ENCODE peak calls at places on chromosomes 7 and 10, in nine cellular contexts. V, Y, C, X, T, B, O, R and K are unnamed samples.

GRCh38 chr10:124104011-124104627 is 10.7 kb upstream of the CHST15 start:
- DNase-seq in V (no peak), Y (no peak), C (no peak), X (no peak), T (no peak), B (no peak), O (no peak), R (no peak), K (no peak)

GRCh38 chr7:140877249-140877524 is 47.5 kb downstream of the BRAF start:
- DNase-seq in V (no peak), Y (no peak), C (no peak), X (no peak), T (no peak), B (no peak), O (no peak), R (no peak), K (no peak)

GRCh38 chr10:13790196-13790595 is 203.4 kb downstream of the PRPF18 start:
- DNase-seq in V (no peak), Y (no peak), C (no peak), X (no peak), T (no peak), B (no peak), O (no peak), R (no peak), K (no peak)

GRCh38 chr7:130492519-130493274 is 812 bp downstream of the MEST start:
- DNase-seq in V (no peak), Y (no peak), C (no peak), X (no peak), T (no peak), B (no peak), O (no peak), R (no peak), K (no peak)

GRCh38 chr10:111648046-111648445 is 535.5 kb downstream of the GPAM start:
- DNase-seq in V (no peak), Y (no peak), C (no peak), X (no peak), T (no peak), B (no peak), O (no peak), R (no peak), K (no peak)

GRCh38 chr7:98400538-98401427 is at the start of gene BAIAP2L1:
- DNase-seq in V (peak; percentile 99), Y (peak; percentile 76), C (peak; percentile 11), X (peak; percentile 95), T (peak; percentile 92), B (peak; percentile 76), O (peak; percentile 97), R (peak; percentile 95), K (peak; percentile 80)

GRCh38 chr10:103145046-103145445 is 48.0 kb downstream of the NT5C2 start:
- DNase-seq in V (no peak), Y (no peak), C (no peak), X (no peak), T (no peak), B (no peak), O (no peak), R (no peak), K (no peak)

GRCh38 chr10:3248526-3249255 is 76.1 kb upstream of the PITRM1 start:
- DNase-seq in V (no peak), Y (no peak), C (no peak), X (no peak), T (peak; percentile 68), B (no peak), O (no peak), R (no peak), K (no peak)

GRCh38 chr10:12194752-12195271 is 879 bp downstream of the NUDT5 start:
- DNase-seq in V (peak; percentile 17), Y (peak; percentile 38), C (no peak), X (peak; percentile 10), T (peak; percentile 1), B (peak; percentile 55), O (no peak), R (peak; percentile 34), K (peak; percentile 2)

GRCh38 chr10:129233351-129234148 is 233.5 kb upstream of the MGMT start:
- DNase-seq in V (no peak), Y (no peak), C (no peak), X (no peak), T (no peak), B (no peak), O (no peak), R (no peak), K (no peak)

GRCh38 chr7:27419581-27420177 is 177.1 kb downstream of the EVX1 start:
- DNase-seq in V (no peak), Y (no peak), C (no peak), X (no peak), T (peak; percentile 78), B (no peak), O (no peak), R (no peak), K (no peak)

GRCh38 chr10:49082767-49083166 is 32.6 kb downstream of the VSTM4 start:
- DNase-seq in V (no peak), Y (no peak), C (no peak), X (no peak), T (no peak), B (no peak), O (no peak), R (no peak), K (no peak)

GRCh38 chr7:121012170-121012874 is 23.8 kb downstream of the CPED1 start:
- DNase-seq in V (no peak), Y (no peak), C (no peak), X (no peak), T (no peak), B (no peak), O (no peak), R (no peak), K (no peak)

GRCh38 chr7:134798155-134798554 is 18.7 kb downstream of the CALD1 start:
- DNase-seq in V (no peak), Y (no peak), C (no peak), X (no peak), T (no peak), B (no peak), O (no peak), R (no peak), K (no peak)

GRCh38 chr10:29957887-29958330 is 101.5 kb downstream of the JCAD start:
- DNase-seq in V (no peak), Y (peak; percentile 44), C (no peak), X (no peak), T (no peak), B (no peak), O (no peak), R (peak; percentile 61), K (peak; percentile 5)

GRCh38 chr7:108104324-108104723 is 25.8 kb downstream of the LAMB4 start:
- DNase-seq in V (no peak), Y (peak; percentile 38), C (no peak), X (no peak), T (no peak), B (peak; percentile 30), O (no peak), R (no peak), K (no peak)

GRCh38 chr7:108114117-108114841 is 15.9 kb downstream of the LAMB4 start:
- DNase-seq in V (peak; percentile 25), Y (no peak), C (no peak), X (peak; percentile 52), T (peak; percentile 53), B (no peak), O (no peak), R (peak; percentile 53), K (no peak)

GRCh38 chr7:108112683-108113082 is 17.5 kb downstream of the LAMB4 start:
- DNase-seq in V (no peak), Y (no peak), C (no peak), X (no peak), T (no peak), B (no peak), O (no peak), R (no peak), K (no peak)

GRCh38 chr7:108108131-108108530 is 22.0 kb downstream of the LAMB4 start:
- DNase-seq in V (no peak), Y (no peak), C (no peak), X (no peak), T (no peak), B (no peak), O (no peak), R (no peak), K (no peak)

GRCh38 chr7:108109216-108109908 is 20.8 kb downstream of the LAMB4 start:
- DNase-seq in V (no peak), Y (no peak), C (no peak), X (peak; percentile 33), T (peak; percentile 39), B (no peak), O (peak; percentile 32), R (peak; percentile 22), K (no peak)
- TF ChIP-seq CTCF in V (no peak), Y (peak; percentile 61), C (peak; percentile 49), X (peak; percentile 63), T (peak; percentile 66), B (no peak), O (peak; percentile 59), R (peak; percentile 33), K (peak; percentile 50)

DNA sequence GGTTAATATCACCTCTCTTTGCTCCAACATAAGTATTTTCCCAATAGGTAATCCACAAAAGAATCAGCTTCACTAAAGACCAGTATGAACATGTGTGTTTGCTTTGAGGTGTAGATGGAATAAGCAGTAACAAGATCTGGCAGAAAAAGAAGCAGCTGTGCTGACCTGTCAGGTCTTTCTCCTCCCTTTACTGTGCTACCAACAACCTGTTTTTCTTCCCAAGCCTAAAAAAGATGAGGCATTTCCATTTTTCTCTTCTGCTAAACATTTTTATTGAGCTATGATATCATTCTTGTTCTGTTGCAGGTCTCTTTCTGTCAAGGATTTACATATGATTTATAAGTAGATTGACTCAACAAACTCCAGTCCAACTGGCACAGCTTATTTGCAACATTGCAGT is 315.2 kb upstream of the GLI3 start:
- DNase-seq in V (no peak), Y (no peak), C (no peak), X (no peak), T (no peak), B (no peak), O (no peak), R (no peak), K (no peak)
- TF ChIP-seq CTCF in V (no peak), Y (no peak), C (no peak), X (no peak), T (no peak), B (no peak), O (no peak), R (no peak), K (no peak)

DNA sequence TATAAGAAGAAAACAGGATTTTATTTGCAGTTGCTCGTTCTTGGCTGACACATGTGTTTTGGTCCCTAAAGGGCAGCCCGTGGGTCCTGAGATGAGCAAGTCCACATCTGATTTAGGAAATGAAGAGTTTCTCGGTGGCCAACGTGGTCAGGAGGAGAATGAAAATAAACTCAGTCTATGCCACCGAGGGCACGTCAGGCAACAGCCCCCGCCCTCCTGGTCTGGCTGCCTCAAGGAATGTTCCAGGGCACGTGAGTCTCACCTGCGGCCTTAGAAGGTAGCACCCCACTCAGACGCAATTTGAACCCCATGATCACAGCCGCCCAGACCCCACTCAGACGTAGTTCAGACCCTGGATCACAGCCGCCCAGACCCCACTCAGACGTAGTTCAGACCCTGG is 197.2 kb downstream of the ADARB2 start:
- DNase-seq in V (no peak), Y (no peak), C (no peak), X (no peak), T (no peak), B (no peak), O (no peak), R (peak; percentile 24), K (no peak)
- TF ChIP-seq CTCF in V (no peak), Y (no peak), C (no peak), X (no peak), T (no peak), B (no peak), O (no peak), R (no peak), K (no peak)

DNA sequence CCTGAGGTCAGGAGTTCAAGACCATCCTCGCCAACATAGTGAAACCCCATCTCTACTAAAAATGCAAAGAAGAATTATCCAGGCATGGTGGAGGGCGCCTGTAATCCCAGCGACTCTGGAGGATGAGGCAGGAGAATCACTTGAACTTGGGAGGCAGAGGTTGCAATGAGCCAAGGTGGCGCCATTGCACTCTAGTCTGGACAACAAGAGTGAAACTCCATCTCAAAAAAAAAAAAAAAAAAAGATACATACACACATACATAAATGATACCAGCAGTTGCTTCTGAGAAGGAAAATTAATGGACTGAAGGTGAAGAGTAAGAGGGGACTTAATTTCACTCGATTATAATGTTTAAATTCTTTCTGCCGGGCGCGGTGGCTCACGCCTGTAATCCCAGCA is 40.2 kb upstream of the PAX2 start:
- DNase-seq in V (no peak), Y (no peak), C (no peak), X (no peak), T (no peak), B (no peak), O (no peak), R (no peak), K (no peak)
- TF ChIP-seq CTCF in V (no peak), Y (no peak), C (no peak), X (no peak), T (no peak), B (no peak), O (no peak), R (no peak), K (no peak)